ENCODE peak calls at places on chromosomes 5 and 9, in five cellular contexts. U is body of pancreas; R is fibroblast of lung; W is CD8-positive, alpha-beta T cell; O is cardiac muscle cell. A is an unnamed sample.

GRCh38 chr5:80370394-80370793 is 37.5 kb upstream of the ZFYVE16 start:
- DNase-seq in W (no peak), R (no peak), O (no peak), U (no peak), A (no peak)

GRCh38 chr9:133114886-133115603 is 6.0 kb downstream of the RALGDS start:
- DNase-seq in U (peak), O (no peak), W (no peak), R (no peak), A (no peak)

GRCh38 chr5:126369995-126370731 is 53.0 kb upstream of the GRAMD2B start:
- DNase-seq in R (no peak), W (no peak), U (peak), O (peak), A (peak)

GRCh38 chr5:164306662-164307061 is 801.2 kb downstream of the MAT2B start:
- DNase-seq in R (peak), W (no peak), O (no peak), U (no peak), A (no peak)

GRCh38 chr5:169876376-169876775 is 103.9 kb downstream of the INSYN2B start:
- DNase-seq in W (no peak), O (no peak), R (peak), U (no peak), A (no peak)

GRCh38 chr5:116133281-116133680 is 48.5 kb downstream of the COMMD10 start:
- DNase-seq in O (no peak), U (no peak), R (no peak), W (no peak), A (no peak)

GRCh38 chr5:140324041-140324833 is 21.3 kb upstream of the PFDN1 start:
- DNase-seq in O (no peak), W (no peak), U (no peak), R (peak), A (no peak)

GRCh38 chr5:143008809-143009521 is 238.8 kb downstream of the ARHGAP26 start:
- DNase-seq in U (no peak), O (no peak), R (peak), W (peak), A (no peak)

GRCh38 chr9:136614372-136614922 is 48.3 kb upstream of the EGFL7 start:
- DNase-seq in R (peak), U (no peak), W (no peak), O (no peak), A (no peak)

GRCh38 chr9:127197861-127198430 is 66.6 kb upstream of the GARNL3 start:
- DNase-seq in R (no peak), O (no peak), W (no peak), U (no peak), A (no peak)
- H3K27ac ChIP-seq in R (no peak), O (no peak), W (no peak), U (no peak), A (no peak)

GRCh38 chr5:171388816-171389168 is 1.1 kb downstream of the NPM1 start:
- DNase-seq in O (no peak), W (no peak), U (no peak), R (peak), A (no peak)

GRCh38 chr5:171387255-171387969 is at the start of gene NPM1:
- DNase-seq in W (peak), O (peak), U (peak), R (peak), A (peak)

GRCh38 chr5:171387970-171388815 is 544 bp downstream of the NPM1 start:
- DNase-seq in O (peak), U (peak), R (peak), W (peak), A (peak)

GRCh38 chr5:171386006-171386671 is 1.5 kb upstream of the NPM1 start:
- DNase-seq in U (no peak), R (no peak), O (no peak), W (no peak), A (no peak)

DNA sequence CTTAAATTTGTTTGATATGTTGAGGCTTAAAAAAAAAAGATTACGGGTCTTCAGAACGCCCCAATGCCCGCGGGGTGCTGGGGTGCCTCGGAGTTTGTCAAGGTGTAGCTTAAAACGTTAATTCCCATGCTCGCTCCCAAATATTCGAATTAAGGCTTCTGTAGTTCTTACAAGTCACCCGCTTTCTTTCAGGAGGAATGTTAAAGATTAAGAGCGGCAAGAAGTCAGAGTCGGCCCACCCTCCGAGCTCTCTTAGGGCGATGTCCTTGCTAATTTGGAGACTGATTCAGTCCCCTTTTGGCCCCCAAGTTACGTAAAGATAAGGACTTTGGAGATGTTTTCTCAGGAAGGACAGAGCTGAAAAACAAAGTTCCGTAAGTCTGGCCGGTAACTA is 791 bp upstream of the NPM1 start:
- DNase-seq in O (peak), U (no peak), W (no peak), R (no peak), A (peak)
- H3K27ac ChIP-seq in O (peak), U (peak), W (peak), R (peak), A (peak)

DNA sequence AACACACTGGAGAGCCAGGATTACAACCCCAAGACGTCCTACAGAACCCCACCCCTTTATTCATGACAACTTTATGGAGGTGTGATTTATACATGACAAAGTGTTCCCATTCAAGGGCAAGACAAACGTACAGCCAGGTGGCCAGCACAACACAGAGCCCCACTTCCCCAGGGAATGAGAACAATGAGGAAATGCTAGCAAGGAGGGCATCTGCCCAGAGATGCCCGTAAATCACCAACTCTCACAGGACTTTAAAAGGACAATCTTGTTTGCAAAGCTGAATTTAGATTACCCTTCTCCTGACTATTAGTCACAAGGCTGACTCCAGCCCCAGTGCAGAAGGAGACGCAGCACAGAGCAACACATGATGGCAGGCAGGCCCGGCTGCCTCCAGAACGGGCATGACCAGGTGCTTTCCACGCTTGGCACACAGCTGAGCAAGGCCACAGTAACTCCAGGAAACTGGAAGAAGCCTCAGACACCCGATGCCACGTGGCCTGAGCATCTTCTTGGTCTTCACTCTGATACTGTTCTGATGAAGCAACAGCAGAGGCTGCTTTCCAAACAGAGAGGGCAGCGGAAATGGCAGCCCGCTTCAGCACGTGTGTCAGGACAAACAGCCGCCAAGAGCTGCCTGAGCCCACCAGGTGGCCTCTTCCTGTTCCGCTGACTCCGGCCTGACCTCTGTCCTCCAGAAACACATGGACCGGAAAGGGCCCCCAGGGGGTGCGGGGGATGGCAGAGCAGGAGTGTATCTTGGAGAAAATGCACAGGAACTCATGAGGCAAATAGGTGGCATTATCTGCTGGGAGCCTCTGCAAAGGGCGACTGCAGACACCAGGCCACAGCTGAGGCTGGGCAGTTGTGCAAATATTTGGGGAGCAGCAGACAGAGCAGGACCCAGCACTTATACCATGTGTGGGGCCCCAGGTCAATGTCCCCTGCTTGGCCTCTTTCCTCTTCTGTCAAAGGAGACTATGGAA is 51.3 kb downstream of the ROR2 start:
- DNase-seq in R (no peak), W (no peak), O (no peak), U (peak), A (peak)
- H3K27ac ChIP-seq in R (no peak), W (no peak), O (peak), U (peak), A (peak)

DNA sequence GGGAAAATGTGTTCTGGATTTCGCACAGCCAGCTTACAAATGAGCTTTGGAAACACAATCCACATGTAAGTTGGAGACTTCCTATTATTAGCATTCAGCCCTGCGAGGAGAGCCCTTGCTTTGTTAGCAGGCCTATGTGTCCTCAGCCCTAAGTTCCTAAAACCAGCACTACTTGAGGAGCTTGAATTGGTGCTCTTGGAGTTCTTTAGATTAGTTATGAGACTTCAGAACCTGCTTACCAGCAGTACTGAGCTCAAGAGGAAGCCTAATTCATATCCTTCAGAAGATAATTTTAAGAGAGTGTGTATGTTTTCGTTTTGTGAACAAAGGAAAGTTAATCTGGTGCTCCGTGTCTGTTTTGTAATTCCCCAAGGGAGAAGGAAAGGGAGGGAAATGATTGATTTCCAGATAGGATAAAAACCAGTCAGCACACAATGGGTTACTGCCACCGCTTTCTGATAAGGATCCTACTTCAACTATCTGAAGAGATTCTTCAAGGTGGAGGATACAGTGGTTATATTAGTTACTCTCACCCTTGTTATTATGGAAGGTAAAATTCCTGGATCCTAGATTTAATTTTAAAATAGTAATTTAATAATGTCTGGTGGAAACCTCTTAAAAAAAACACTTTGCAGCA is 35.2 kb downstream of the PIK3R1 start:
- DNase-seq in R (no peak), U (no peak), W (no peak), O (peak), A (no peak)
- H3K27ac ChIP-seq in R (peak), U (no peak), W (peak), O (peak), A (peak)

GRCh38 chr9:124329393-124329792 is 71.6 kb downstream of the NEK6 start:
- DNase-seq in U (no peak), R (no peak), W (no peak), O (no peak), A (no peak)
- H3K27ac ChIP-seq in U (no peak), R (no peak), W (no peak), O (no peak), A (no peak)

A was measured in hepatocyte.